ENCODE peak calls at places on chromosomes 7 and 10, in eight cellular contexts. Q is Panc1, G is HL-60, B is left lung, D is A549, R is stomach, A is kidney, O is transverse colon. E is an unnamed sample.

GRCh38 chr10:118662228-118663035 is 67.0 kb upstream of the PRLHR start:
- DNase-seq in Q (no peak), A (no peak), O (peak; percentile 39), B (no peak), R (no peak), D (no peak), G (no peak), E (no peak)

GRCh38 chr10:88129013-88129412 is 265.6 kb downstream of the PTEN start:
- DNase-seq in A (no peak), D (no peak), Q (no peak), R (no peak), O (no peak), B (no peak), G (peak; percentile 23), E (no peak)

GRCh38 chr10:124688889-124689670 is 55.1 kb downstream of the FAM53B start:
- DNase-seq in O (no peak), Q (no peak), B (no peak), R (no peak), G (no peak), A (no peak), D (no peak), E (no peak)

GRCh38 chr7:1192171-1192676 is 32.2 kb upstream of the ZFAND2A start:
- DNase-seq in G (peak; percentile 90), D (peak; percentile 50), R (no peak), B (no peak), Q (no peak), O (no peak), A (no peak), E (no peak)

GRCh38 chr7:15424468-15424867 is 137.3 kb downstream of the AGMO start:
- DNase-seq in O (no peak), G (no peak), B (no peak), R (no peak), Q (no peak), D (no peak), A (no peak), E (no peak)

GRCh38 chr10:1601371-1601906 is 135.9 kb downstream of the ADARB2 start:
- DNase-seq in D (no peak), Q (no peak), R (no peak), G (no peak), B (no peak), A (no peak), O (no peak), E (no peak)

GRCh38 chr10:4557469-4557868 is 268.5 kb upstream of the AKR1E2 start:
- DNase-seq in G (no peak), A (peak; percentile 59), D (no peak), Q (no peak), B (no peak), O (no peak), R (no peak), E (no peak)

GRCh38 chr7:150435390-150436073 is 14.9 kb upstream of the GIMAP8 start:
- DNase-seq in D (no peak), Q (no peak), O (peak; percentile 77), B (peak; percentile 73), R (no peak), A (no peak), G (peak; percentile 73), E (no peak)

GRCh38 chr10:29181936-29182335 is 106.9 kb upstream of the LYZL1 start:
- DNase-seq in Q (no peak), B (no peak), R (no peak), A (no peak), O (no peak), G (no peak), D (no peak), E (no peak)

GRCh38 chr7:34330308-34330707 is 327.7 kb upstream of the NPSR1 start:
- DNase-seq in G (no peak), Q (no peak), O (no peak), B (no peak), D (no peak), A (no peak), R (no peak), E (no peak)

GRCh38 chr10:114166053-114166452 is 8.0 kb downstream of the CCDC186 start:
- DNase-seq in R (no peak), B (no peak), D (no peak), Q (no peak), G (no peak), O (no peak), A (no peak), E (no peak)

GRCh38 chr10:127906548-127907377 is at the start of gene PTPRE:
- DNase-seq in O (peak; percentile 83), Q (no peak), D (peak; percentile 44), A (peak; percentile 89), G (peak; percentile 56), B (peak; percentile 74), R (peak; percentile 83), E (peak; percentile 86)

GRCh38 chr7:151459726-151460473 is 20.0 kb upstream of the CRYGN start:
- DNase-seq in B (peak; percentile 59), Q (peak; percentile 76), D (peak; percentile 90), A (peak; percentile 92), R (peak; percentile 73), O (peak; percentile 87), G (no peak), E (peak; percentile 69)

GRCh38 chr7:6160191-6160623 is 112.2 kb downstream of the CYTH3 start:
- DNase-seq in G (no peak), D (peak; percentile 48), B (no peak), R (peak; percentile 51), O (peak; percentile 44), Q (no peak), A (peak; percentile 78), E (peak; percentile 63)
- TF ChIP-seq CTCF in G (no peak), D (peak; percentile 79), B (peak; percentile 51), R (no peak), O (peak; percentile 55), Q (no peak), A (peak; percentile 18), E (peak; percentile 74)

GRCh38 chr7:87451187-87451586 is 24.3 kb downstream of the ABCB4 start:
- DNase-seq in A (no peak), R (no peak), O (no peak), G (no peak), Q (no peak), D (no peak), B (no peak), E (no peak)
- H3K27ac ChIP-seq in A (no peak overlapping the region), R (no peak overlapping the region), O (no peak overlapping the region), G (no peak overlapping the region), Q (no peak overlapping the region), D (no peak overlapping the region), B (no peak overlapping the region), E (no peak overlapping the region)

GRCh38 chr10:47299611-47299988 is 397 bp upstream of the GDF10 start:
- DNase-seq in B (no peak), A (no peak), Q (no peak), G (no peak), O (no peak), D (no peak), R (no peak), E (no peak)
- H3K4me3 ChIP-seq in B (no peak overlapping the region), A (no peak overlapping the region), Q (no peak overlapping the region), G (no peak overlapping the region), O (no peak overlapping the region), D (peak overlapping the region; percentile 49), R (peak overlapping the region; percentile 52), E (no peak overlapping the region)

DNA sequence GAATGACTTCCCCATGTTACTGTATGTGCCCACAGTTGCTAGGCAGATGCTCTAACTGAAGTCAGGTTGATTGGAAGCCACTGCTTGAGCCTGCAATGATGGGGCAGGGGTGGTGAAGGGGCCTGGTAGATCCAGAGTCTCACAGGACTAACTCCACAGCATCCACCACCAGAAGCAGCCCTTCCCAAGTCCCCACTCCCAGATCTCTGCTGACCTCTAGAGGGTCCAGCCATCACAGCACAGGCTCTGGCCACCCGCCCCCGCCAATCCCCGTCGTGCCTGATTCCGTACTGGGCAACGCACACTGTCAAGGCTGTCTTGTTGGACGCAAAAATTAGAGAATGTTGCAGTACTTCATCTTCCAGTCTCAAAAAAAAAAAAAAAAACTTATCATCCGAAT is 136.8 kb upstream of the PDE1C start:
- DNase-seq in G (no peak), O (no peak), D (peak; percentile 46), B (no peak), A (no peak), Q (no peak), R (no peak), E (no peak)
- TF ChIP-seq CTCF in G (no peak), O (no peak), D (peak; percentile 27), B (no peak), A (no peak), Q (peak; percentile 66), R (no peak), E (peak; percentile 36)

DNA sequence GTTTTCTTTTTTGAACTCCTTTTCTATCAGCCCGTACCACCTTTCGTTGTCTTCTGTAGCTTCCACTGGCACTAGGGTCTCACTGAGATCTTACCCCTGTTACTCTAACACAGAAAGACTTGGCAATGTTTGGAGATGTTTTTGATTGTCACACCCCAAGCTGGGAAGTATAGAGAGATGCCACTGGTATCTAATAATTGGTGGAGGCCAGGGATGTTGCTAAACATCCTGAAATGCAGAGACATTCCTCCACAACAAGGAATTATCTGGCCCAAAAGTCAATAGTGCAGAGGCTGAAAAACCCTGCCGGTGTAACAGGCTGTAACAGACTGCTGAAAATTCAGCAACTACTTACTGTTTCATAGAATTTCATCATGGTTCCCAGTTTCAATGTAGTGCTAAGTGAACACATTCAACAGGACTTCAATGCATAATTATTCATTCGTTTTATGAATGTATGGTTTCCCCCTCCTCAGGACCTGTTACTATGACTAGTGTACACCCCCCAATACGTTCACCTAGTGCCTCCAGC is 115.9 kb downstream of the TRIM24 start:
- DNase-seq in Q (no peak), D (no peak), R (no peak), G (no peak), O (no peak), A (no peak), B (no peak), E (no peak)
- H3K27ac ChIP-seq in Q (no peak overlapping the region), D (no peak overlapping the region), R (no peak overlapping the region), G (no peak overlapping the region), O (no peak overlapping the region), A (no peak overlapping the region), B (no peak overlapping the region), E (no peak overlapping the region)

DNA sequence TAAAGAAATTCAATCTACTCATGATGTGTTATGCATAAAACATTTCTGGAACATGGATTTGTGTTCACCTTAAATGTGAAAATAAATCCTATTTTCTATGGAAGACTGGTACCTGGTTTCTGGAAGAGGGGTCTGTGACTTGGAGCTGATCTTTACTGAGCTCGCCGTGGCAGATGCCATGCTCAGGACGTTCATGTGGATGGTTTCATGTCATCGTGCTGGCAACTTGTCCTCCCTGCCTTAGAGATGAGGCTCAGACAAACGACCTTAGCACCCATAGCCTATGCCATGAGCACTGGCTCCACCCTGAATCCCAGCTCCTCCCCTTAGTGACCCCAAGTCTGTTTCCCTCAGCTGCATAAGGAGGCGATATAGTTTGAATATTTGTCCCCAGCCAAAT is 7.3 kb downstream of the PPIF start:
- DNase-seq in D (no peak), R (no peak), Q (no peak), A (no peak), O (no peak), G (no peak), B (no peak), E (no peak)
- H3K4me3 ChIP-seq in D (no peak overlapping the region), R (no peak overlapping the region), Q (no peak overlapping the region), A (no peak overlapping the region), O (no peak overlapping the region), G (no peak overlapping the region), B (no peak overlapping the region), E (no peak overlapping the region)

DNA sequence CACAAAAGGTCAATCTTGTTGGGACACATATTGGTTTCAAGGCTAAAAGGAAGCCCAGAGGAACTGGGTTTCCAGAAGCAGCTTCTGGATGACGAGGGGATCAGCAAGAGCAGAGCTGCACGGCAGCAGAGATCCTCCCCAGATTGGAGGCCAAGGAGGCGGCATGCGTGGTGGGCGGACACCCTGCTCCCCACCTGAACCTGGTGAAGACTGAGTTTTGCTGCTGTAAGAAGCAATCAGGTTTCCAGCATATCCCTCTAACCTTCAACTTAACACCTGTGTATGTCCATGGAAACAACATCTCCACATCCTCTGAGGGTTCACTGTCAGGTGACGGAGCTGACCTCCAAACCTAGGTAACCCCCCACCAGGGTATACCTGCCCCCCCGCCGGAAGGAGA is 35.1 kb downstream of the SLIT1 start:
- DNase-seq in G (no peak), A (peak; percentile 37), O (no peak), Q (no peak), R (no peak), B (no peak), D (no peak), E (no peak)
- TF ChIP-seq CTCF in G (no peak), A (no peak), O (no peak), Q (no peak), R (no peak), B (no peak), D (no peak), E (no peak)